ENCODE peak calls at places on chromosomes 1 and 21, in seven cellular contexts. B is mucosa of descending colon; F is right lobe of liver; N is Right ventricle myocardium inferior; Z is T-helper 17 cell; R is activated CD8-positive, alpha-beta T cell treated with anti-CD3 and anti-CD28 coated beads for 36 hours; S is CD4-positive, alpha-beta T cell. Y is an unnamed sample.

GRCh38 chr1:226723640-226724532 is 15.2 kb downstream of the ITPKB start:
- ATAC-seq in Z (peak), N (no peak), F (no peak), S (peak), B (no peak), R (peak), Y (peak)

GRCh38 chr1:231408528-231409094 is 13.5 kb downstream of the EGLN1 start:
- ATAC-seq in R (no peak), N (peak), S (no peak), F (no peak), B (peak), Z (no peak), Y (no peak)

GRCh38 chr1:174999926-175000696 is at the start of gene CACYBP:
- ATAC-seq in N (peak), B (peak), R (no peak), S (no peak), F (peak), Z (peak), Y (peak)

GRCh38 chr1:163196449-163196787 is 6.3 kb downstream of the RGS5 start:
- ATAC-seq in F (peak), R (no peak), N (no peak), S (no peak), B (no peak), Z (no peak), Y (peak)

GRCh38 chr1:65792671-65793358 is at the start of gene PDE4B:
- ATAC-seq in F (no peak), N (no peak), R (no peak), Z (no peak), S (no peak), B (peak), Y (peak)

GRCh38 chr1:95145493-95145892 is 28.3 kb downstream of the TLCD4 start:
- ATAC-seq in F (no peak), B (no peak), N (no peak), Z (no peak), S (no peak), R (no peak), Y (no peak)

GRCh38 chr1:113912594-113913311 is 7.6 kb downstream of the DCLRE1B start:
- ATAC-seq in N (peak), Z (no peak), F (peak), B (peak), S (no peak), R (no peak), Y (peak)

GRCh38 chr1:55170426-55170825 is 44.7 kb downstream of the USP24 start:
- ATAC-seq in R (no peak), S (no peak), Z (no peak), F (no peak), B (no peak), N (no peak), Y (no peak)

GRCh38 chr1:11940260-11940921 is 5.9 kb downstream of the PLOD1 start:
- ATAC-seq in Z (no peak), B (peak), N (peak), R (no peak), F (peak), S (no peak), Y (peak)

GRCh38 chr21:42521805-42522204 is 8.2 kb downstream of the SLC37A1 start:
- ATAC-seq in B (no peak), S (no peak), R (no peak), Z (no peak), N (no peak), F (no peak), Y (no peak)